ENCODE peak calls at places on chromosome 22, in four cellular contexts. Y is psoas muscle, S is uterus, L is WERI-Rb-1. T is an unnamed sample.

GRCh38 chr22:26656896-26657851 is at the start of gene MIAT:
- DNase-seq in Y (peak), S (no peak), L (peak), T (peak)

GRCh38 chr22:20438066-20438677 is 547 bp upstream of the SCARF2 start:
- DNase-seq in Y (peak), S (no peak), L (no peak), T (no peak)

GRCh38 chr22:17569971-17570511 is 6.7 kb downstream of the SLC25A18 start:
- DNase-seq in Y (no peak), S (peak), L (no peak), T (no peak)

GRCh38 chr22:38299758-38300157 is 17.5 kb downstream of the CSNK1E start:
- DNase-seq in Y (no peak), S (no peak), L (no peak), T (no peak)

GRCh38 chr22:27331526-27332281 is 469.9 kb downstream of the MN1 start:
- DNase-seq in Y (peak), S (no peak), L (peak), T (no peak)

GRCh38 chr22:17441326-17441725 is 72.1 kb downstream of the CECR2 start:
- DNase-seq in Y (no peak), S (no peak), L (no peak), T (no peak)

GRCh38 chr22:35995345-35995744 is 33.3 kb downstream of the RBFOX2 start:
- DNase-seq in Y (no peak), S (peak), L (no peak), T (no peak)

GRCh38 chr22:27843441-27843840 is 41.9 kb upstream of the MN1 start:
- DNase-seq in Y (no peak), S (peak), L (no peak), T (no peak)

GRCh38 chr22:22662095-22662494 is 17.7 kb downstream of the GGTLC2 start:
- DNase-seq in Y (no peak), S (no peak), L (no peak), T (no peak)

GRCh38 chr22:22884888-22885840 is 2.5 kb upstream of the IGLL5 start:
- DNase-seq in Y (no peak), S (no peak), L (no peak), T (no peak)

GRCh38 chr22:27588915-27589314 is 212.6 kb downstream of the MN1 start:
- DNase-seq in Y (no peak), S (no peak), L (no peak), T (no peak)

DNA sequence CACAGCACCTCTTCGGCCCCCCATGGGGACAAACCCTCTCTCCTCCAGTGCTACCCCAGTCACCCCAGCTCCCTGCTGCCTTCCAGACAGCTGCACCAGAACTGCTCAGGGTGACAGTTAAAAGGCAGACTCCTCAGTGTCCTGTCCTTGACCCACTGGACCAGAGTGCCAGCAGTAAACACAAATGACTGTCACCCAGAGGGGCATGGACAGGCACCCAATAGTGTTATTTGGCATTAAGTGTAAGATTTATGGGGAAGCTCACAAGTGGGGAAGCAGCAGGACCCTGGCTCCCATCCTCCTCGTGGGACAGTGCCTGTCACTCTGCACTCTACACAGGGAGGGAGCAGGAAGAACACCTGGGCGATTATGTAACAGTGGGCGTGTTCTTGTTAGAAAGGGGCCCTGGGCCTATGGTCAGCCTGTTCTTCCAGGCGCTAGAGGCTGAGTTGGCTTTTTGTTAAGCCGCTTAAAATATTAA is 5.0 kb downstream of the RPS19BP1 start:
- DNase-seq in Y (peak), S (no peak), L (peak), T (no peak)
- TF ChIP-seq CTCF in Y (no peak), S (no peak), L (no peak), T (no peak)

GRCh38 chr22:43088616-43088978 is 594 bp downstream of the TTLL1 start:
- DNase-seq in Y (no peak), S (no peak), L (no peak), T (no peak)

GRCh38 chr22:43092085-43092484 is 2.9 kb upstream of the TTLL1 start:
- DNase-seq in Y (no peak), S (no peak), L (no peak), T (no peak)

GRCh38 chr22:43090130-43090789 is 1.1 kb upstream of the TTLL1 start:
- DNase-seq in Y (no peak), S (peak), L (peak), T (no peak)

GRCh38 chr22:43085658-43086606 is 3.3 kb downstream of the TTLL1 start:
- DNase-seq in Y (no peak), S (no peak), L (no peak), T (no peak)

GRCh38 chr22:43088979-43089717 is at the start of gene TTLL1:
- DNase-seq in Y (peak), S (peak), L (peak), T (peak)
- TF ChIP-seq CTCF in Y (no peak), S (no peak), L (no peak), T (no peak)

DNA sequence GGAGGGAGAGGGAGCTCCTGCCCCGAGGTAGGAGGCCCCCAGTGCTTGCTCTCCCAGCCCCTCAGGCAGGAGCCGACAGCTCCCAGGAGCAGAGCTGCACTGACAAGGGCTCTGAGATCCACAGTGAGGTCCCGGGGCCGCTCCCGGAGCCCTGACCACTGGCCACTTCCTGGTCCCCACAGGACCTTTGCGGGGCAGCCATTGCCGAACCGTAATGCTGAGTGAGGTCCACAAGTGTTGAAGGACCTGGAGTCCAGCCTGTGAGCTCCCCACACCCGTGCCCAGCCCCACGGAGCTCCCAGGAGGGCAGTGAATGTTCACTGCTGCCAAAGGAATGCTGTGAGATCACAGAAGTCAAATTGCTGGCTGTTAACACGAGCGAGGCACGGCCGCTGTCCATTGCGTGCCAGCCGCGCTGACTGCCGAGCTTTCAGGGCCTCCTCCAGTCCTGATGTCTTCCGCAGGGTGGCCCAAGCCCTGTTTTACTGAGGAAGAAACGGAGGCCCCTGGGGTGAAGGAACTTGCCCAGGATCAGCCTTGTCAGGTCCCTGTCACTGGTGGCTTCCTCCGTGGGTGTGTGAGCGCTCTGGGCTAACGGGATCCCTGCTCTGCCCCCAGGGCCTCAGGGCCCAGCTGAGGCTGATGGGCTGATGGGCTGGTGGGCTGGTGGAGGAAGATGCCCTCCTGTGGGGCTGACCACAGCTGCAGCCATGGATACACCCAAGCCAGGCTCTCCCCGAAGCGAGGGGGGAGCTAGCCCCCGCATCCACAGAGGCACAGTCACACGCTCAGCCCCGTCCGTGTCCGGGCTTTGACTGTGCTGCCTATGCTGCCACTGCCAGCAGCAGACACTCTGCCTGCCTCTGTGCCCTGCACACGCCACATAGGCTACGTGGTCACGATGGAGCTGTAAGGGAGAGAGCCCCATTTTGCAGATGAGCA is 70.8 kb downstream of the WNT7B start:
- DNase-seq in Y (peak), S (no peak), L (no peak), T (no peak)
- TF ChIP-seq CTCF in Y (no peak), S (no peak), L (no peak), T (no peak)

DNA sequence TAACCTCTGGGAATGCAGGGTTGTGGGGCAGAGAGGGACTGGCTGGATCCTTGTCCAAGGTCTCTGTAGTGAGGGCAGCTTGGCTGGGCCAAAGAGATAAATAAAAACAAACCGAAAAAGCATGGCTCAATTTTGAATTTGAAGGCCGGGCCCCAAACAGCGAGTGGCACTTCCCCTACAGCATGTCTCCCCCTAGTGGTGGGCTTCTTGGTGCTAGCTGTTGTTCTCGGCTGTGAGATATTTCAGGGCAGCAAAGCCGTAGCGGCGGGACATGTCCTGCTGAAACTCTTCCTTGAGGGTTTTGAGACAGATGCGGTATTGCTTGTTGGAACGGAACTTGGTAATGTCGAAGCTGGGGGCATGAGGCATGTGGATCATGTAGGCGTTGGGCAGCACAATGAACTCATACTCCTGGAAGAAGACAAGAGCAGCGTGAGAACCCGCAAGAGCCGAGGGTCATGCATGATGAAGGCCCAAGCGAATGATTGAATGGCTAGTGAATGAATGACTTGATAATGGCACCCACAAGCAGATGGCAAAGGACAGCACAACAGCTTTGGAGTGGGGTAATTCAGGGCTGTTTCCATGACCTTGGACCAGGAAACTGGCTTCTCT is 216.1 kb upstream of the SYN3 start:
- DNase-seq in Y (no peak), S (no peak), L (peak), T (no peak)
- TF ChIP-seq CTCF in Y (peak), S (no peak), L (peak), T (no peak)

GRCh38 chr22:31628969-31629723 is 32.9 kb downstream of the PISD start:
- DNase-seq in Y (no peak), S (no peak), L (no peak), T (no peak)
- TF ChIP-seq CTCF in Y (no peak), S (no peak), L (peak), T (no peak)

DNA sequence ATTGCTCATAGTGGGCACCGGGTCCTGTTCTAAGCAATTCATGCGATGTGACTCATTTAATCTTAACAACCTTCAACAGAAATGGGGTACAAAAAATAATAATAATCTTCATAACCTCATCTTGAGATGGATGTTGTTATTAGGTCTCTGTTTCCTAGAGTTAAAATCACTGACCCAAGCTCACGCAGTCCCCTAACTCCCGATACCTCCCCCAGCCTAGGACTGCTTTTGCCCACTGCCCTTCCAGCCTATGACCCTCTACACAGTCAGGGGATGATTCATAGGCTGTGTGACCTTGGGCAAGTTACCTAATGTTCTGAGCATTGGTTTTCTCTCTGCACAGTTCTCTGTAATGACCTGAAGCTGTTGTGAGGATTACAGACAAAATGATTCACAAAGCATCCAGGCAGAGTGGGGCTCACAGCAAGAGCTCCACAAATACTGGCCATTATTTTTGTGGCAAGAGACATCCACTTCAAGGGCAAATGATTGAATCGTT is 19.9 kb downstream of the MTFP1 start:
- DNase-seq in Y (no peak), S (no peak), L (no peak), T (no peak)
- TF ChIP-seq CTCF in Y (no peak), S (no peak), L (no peak), T (peak)

GRCh38 chr22:49812838-49813237 is 14.8 kb downstream of the BRD1 start:
- DNase-seq in Y (peak), S (no peak), L (no peak), T (no peak)

GRCh38 chr22:49815641-49816071 is 12.0 kb downstream of the BRD1 start:
- DNase-seq in Y (peak), S (no peak), L (no peak), T (no peak)

GRCh38 chr22:49814856-49815255 is 12.8 kb downstream of the BRD1 start:
- DNase-seq in Y (peak), S (no peak), L (no peak), T (no peak)

GRCh38 chr22:49811014-49811791 is 16.5 kb downstream of the BRD1 start:
- DNase-seq in Y (peak), S (no peak), L (no peak), T (no peak)

GRCh38 chr22:49814164-49814686 is 13.4 kb downstream of the BRD1 start:
- DNase-seq in Y (peak), S (no peak), L (no peak), T (no peak)
- TF ChIP-seq CTCF in Y (no peak), S (no peak), L (no peak), T (no peak)

DNA sequence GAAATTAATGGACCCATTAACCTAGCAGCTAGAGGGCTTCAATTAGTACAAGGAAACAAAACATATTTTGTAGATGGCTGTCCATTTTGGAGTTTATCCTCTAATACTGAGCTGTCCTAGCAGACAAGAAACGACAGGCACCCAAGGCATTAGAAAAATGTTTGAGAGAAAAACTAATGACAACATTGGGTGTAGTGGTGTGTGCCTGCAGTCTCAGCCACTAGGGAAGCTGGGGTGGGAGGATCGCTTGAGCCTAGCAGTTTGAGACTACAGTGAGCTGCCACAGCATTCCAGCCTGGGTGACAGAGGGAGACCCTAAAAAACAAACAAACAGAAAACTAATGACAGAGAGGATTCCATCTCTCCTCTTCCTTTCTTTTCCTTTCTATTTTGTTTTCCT is 1.5 kb downstream of the A4GALT start:
- DNase-seq in Y (no peak), S (no peak), L (no peak), T (no peak)
- TF ChIP-seq CTCF in Y (peak), S (peak), L (no peak), T (no peak)